ENCODE peak calls at places on chromosomes 12 and 14, in four cellular contexts. O is stomach, A is IMR-90, G is transverse colon. V is an unnamed sample.

GRCh38 chr12:132138941-132139871 is 4.9 kb downstream of the DDX51 start:
- DNase-seq in G (no peak), A (no peak), O (no peak), V (no peak)

GRCh38 chr14:73771848-73772705 is 57.9 kb upstream of the PNMA1 start:
- DNase-seq in G (peak), O (peak), A (peak), V (peak)

GRCh38 chr14:39428118-39428517 is 4.1 kb downstream of the FBXO33 start:
- DNase-seq in O (no peak), G (no peak), A (no peak), V (no peak)

GRCh38 chr12:111842556-111843396 is 748 bp downstream of the MAPKAPK5 start:
- DNase-seq in O (no peak), A (no peak), G (peak), V (no peak)

GRCh38 chr12:13390381-13390856 is 193.9 kb downstream of the EMP1 start:
- DNase-seq in O (peak), A (peak), G (peak), V (peak)

GRCh38 chr14:21924479-21924878 is 250.9 kb upstream of the OR4E1 start:
- DNase-seq in O (no peak), G (peak), A (no peak), V (no peak)

GRCh38 chr12:115947696-115948062 is 329.8 kb downstream of the MED13L start:
- DNase-seq in G (no peak), O (no peak), A (no peak), V (no peak)

GRCh38 chr12:32365473-32366064 is 33.8 kb upstream of the FGD4 start:
- DNase-seq in G (peak), O (peak), A (peak), V (no peak)

GRCh38 chr12:109358154-109358869 is 10.6 kb downstream of the MYO1H start:
- DNase-seq in A (peak), G (no peak), O (no peak), V (no peak)

GRCh38 chr12:132077322-132078100 is 66.6 kb downstream of the DDX51 start:
- DNase-seq in G (no peak), O (no peak), A (no peak), V (no peak)

GRCh38 chr12:105485926-105486325 is 155.4 kb downstream of the C12orf75 start:
- DNase-seq in O (no peak), G (no peak), A (peak), V (no peak)

GRCh38 chr12:88952543-88952942 is 372.3 kb upstream of the KITLG start:
- DNase-seq in A (peak), O (peak), G (peak), V (no peak)

GRCh38 chr14:45068396-45068795 is 15.5 kb upstream of the PRPF39 start:
- DNase-seq in O (no peak), A (no peak), G (no peak), V (no peak)

GRCh38 chr12:108430245-108430644 is 84.8 kb upstream of the FICD start:
- DNase-seq in A (peak), O (no peak), G (no peak), V (no peak)

GRCh38 chr14:30874120-30874998 is at the start of gene COCH:
- DNase-seq in O (peak), G (peak), A (no peak), V (no peak)

GRCh38 chr14:104781271-104782077 is 14.1 kb downstream of the AKT1 start:
- DNase-seq in A (no peak), G (no peak), O (no peak), V (no peak)

GRCh38 chr14:99350751-99351150 is 78.8 kb upstream of the BCL11B start:
- DNase-seq in G (no peak), A (no peak), O (no peak), V (no peak)

GRCh38 chr12:32139064-32139421 is 32.4 kb downstream of the BICD1 start:
- DNase-seq in G (peak), A (peak), O (no peak), V (no peak)

GRCh38 chr12:12008232-12008850 is 62.4 kb upstream of the BCL2L14 start:
- DNase-seq in G (peak), A (no peak), O (no peak), V (no peak)

GRCh38 chr14:61889914-61890351 is 127.7 kb downstream of the SNAPC1 start:
- DNase-seq in A (no peak), O (no peak), G (no peak), V (no peak)

GRCh38 chr12:46266869-46267617 is 1.8 kb downstream of the SLC38A1 start:
- DNase-seq in O (peak), G (peak), A (peak), V (peak)

GRCh38 chr14:74508844-74509428 is 15.4 kb downstream of the ISCA2 start:
- DNase-seq in A (no peak), O (no peak), G (no peak), V (no peak)

GRCh38 chr12:75853621-75854020 is 178.0 kb downstream of the PHLDA1 start:
- DNase-seq in A (no peak), O (no peak), G (no peak), V (no peak)

GRCh38 chr14:59208224-59208814 is 19.9 kb downstream of the DAAM1 start:
- DNase-seq in G (no peak), A (peak), O (no peak), V (no peak)

GRCh38 chr12:57744194-57744776 is 554 bp upstream of the TSPAN31 start:
- DNase-seq in O (peak), A (peak), G (peak), V (peak)

GRCh38 chr12:83049306-83049705 is 362.6 kb downstream of the TMTC2 start:
- DNase-seq in O (no peak), A (no peak), G (no peak), V (no peak)

GRCh38 chr14:75268638-75269550 is 9.7 kb upstream of the FOS start:
- DNase-seq in G (no peak), O (no peak), A (no peak), V (no peak)

GRCh38 chr14:29926701-29927595 is 699 bp downstream of the PRKD1 start:
- DNase-seq in O (peak), G (peak), A (peak), V (no peak)

GRCh38 chr12:68406134-68406576 is 74.0 kb upstream of the MDM1 start:
- DNase-seq in G (peak), A (peak), O (peak), V (peak)

GRCh38 chr12:2384029-2384386 is 331.2 kb downstream of the CACNA1C start:
- DNase-seq in A (peak), O (no peak), G (peak), V (no peak)

GRCh38 chr12:356276-356988 is 32.7 kb downstream of the KDM5A start:
- DNase-seq in G (no peak), O (no peak), A (peak), V (no peak)

GRCh38 chr12:6772331-6772695 is at the start of gene LAG3:
- DNase-seq in G (peak), O (no peak), A (no peak), V (no peak)

GRCh38 chr14:60229614-60230013 is 19.4 kb upstream of the PPM1A start:
- DNase-seq in G (no peak), A (no peak), O (no peak), V (no peak)

GRCh38 chr12:57869919-57870318 is 23.4 kb upstream of the CTDSP2 start:
- DNase-seq in G (no peak), O (no peak), A (no peak), V (no peak)

GRCh38 chr12:43309845-43310405 is 242.1 kb downstream of the ADAMTS20 start:
- DNase-seq in A (peak), G (no peak), O (no peak), V (no peak)

GRCh38 chr12:58803893-58804292 is 116.4 kb downstream of the LRIG3 start:
- DNase-seq in A (peak), O (no peak), G (no peak), V (no peak)

GRCh38 chr12:52622349-52622748 is 4.0 kb upstream of the KRT73 start:
- DNase-seq in A (no peak), G (no peak), O (no peak), V (no peak)

GRCh38 chr12:96120359-96121100 is 73.6 kb upstream of the ELK3 start:
- DNase-seq in G (peak), O (no peak), A (no peak), V (no peak)

GRCh38 chr12:128040971-128041370 is 226.0 kb upstream of the TMEM132C start:
- DNase-seq in O (no peak), A (no peak), G (no peak), V (no peak)

GRCh38 chr14:71165121-71165574 is 257.9 kb downstream of the PCNX1 start:
- DNase-seq in A (peak), O (no peak), G (peak), V (no peak)

GRCh38 chr14:101947577-101947903 is 16.8 kb upstream of the DYNC1H1 start:
- DNase-seq in O (no peak), A (no peak), G (no peak), V (no peak)
- TF ChIP-seq CTCF in O (no peak), A (no peak), G (peak), V (no peak)

DNA sequence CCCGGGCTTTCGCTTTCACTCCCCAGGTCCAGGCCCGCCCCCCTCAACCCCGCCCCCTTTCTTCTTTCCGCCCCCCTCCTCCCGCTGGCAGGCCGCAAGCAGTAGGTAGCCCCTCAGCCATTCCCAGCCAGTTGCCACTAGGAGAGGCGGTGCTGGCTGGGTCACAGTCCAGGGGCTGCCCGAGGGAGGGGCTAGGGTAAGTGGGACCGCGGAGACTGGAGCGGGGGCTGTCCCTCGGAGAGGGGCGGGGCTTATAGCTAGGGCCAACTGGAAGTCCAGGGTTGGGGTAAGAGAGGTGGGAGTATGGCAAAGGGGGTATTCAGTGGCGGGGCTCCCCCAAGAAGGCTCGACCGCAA is 190 bp upstream of the PSME2 start:
- DNase-seq in A (peak), O (peak), G (peak), V (peak)
- H3K27ac ChIP-seq in A (peak), O (peak), G (peak), V (peak)

GRCh38 chr12:4865246-4865645 is 44.5 kb upstream of the KCNA1 start:
- DNase-seq in O (no peak), G (no peak), A (no peak), V (no peak)
- TF ChIP-seq CTCF in O (no peak), G (no peak), A (no peak), V (no peak)

DNA sequence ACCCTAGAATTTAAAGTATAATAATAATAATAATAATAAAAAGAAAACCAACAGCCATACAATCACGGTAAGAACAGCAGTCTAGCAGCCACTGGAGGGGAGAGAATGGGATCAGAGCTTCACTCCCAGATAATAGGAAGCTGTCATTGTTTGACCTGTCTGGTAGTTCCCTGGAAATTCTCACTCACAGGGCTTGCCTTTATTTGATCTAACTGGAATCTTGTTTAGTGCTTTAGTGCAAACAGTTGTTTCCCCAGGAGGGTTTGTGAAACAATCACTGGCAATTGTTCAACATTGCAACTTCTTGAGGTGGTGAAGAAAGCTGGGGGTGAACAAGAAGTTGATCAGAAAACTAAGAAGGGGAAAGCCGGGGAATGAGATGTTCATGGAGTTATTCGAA is 68.7 kb upstream of the PTCSC3 start:
- DNase-seq in G (no peak), O (no peak), A (no peak), V (no peak)
- H3K27ac ChIP-seq in G (no peak), O (no peak), A (no peak), V (no peak)

DNA sequence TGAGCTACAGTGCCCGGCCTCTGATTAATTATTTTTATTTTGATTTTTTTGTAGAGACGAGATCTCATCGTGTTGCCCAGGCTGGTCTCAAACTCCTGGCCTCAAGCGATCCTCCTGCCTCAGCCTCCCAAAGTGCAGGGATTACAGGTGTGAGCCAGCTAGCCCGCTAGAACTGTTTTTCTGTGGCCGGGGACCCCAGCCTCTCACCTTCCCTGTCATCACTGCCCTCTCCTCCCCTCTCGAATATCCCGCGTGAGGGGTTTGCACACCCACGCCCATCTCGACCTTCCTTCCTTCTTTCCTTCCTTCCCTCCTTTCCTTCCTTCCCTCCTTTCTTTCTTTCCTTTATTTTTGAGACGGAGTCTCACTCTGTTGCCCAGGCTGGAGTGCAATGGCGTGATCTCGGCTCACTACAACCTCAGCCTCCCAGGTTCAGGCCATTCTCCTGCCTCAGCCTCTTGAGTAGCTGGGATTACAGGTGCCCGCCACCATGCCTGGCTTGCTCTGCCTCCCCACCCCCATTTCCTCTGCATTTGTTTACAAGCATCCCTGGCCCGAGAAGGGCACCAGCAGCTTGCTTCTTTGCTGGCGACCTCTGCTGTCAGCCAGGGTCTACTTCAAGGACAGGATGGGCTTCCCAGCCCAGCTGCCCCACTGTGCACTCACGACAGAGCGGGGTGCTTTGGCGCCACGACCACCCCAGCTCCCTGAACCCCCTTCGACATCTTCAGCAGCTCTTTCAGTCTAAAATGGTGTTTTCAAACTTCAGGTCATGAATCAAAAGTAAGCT is 4.3 kb upstream of the TRAF3 start:
- DNase-seq in O (no peak), A (no peak), G (no peak), V (no peak)
- TF ChIP-seq CTCF in O (no peak), A (peak), G (no peak), V (no peak)

DNA sequence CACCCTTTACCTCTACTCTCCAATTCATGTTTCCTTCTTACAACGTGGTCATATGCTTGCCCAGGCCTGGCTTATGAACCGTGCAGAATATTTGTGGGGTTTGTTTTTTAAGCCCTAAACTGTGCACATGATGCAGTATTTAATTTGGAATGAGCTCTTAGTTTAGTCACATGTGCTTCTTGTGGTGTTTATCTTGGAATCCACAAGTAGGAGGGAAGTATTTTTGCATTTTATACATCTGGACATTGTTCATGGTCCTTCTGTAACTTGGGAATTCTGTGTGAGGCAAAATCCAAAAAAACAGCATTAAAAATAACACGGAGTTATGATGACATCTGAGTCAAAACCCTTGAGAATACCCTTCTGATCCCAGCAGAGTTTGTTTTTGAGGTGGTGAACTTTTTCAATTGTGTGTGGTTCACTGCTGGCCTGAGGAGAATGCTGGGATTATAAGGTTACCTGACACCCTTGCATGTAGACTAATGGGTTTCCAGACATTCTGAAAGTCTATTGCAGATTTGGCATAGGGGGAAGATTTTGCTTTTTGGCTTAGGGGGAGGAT is 121.4 kb downstream of the RAD51B start:
- DNase-seq in A (peak), O (peak), G (no peak), V (no peak)
- H3K27ac ChIP-seq in A (peak), O (peak), G (peak), V (peak)